ENCODE peak calls at places on chromosomes 3 and 15, in eight cellular contexts. J, X, V, D, I, Y, C and K are unnamed samples.

GRCh38 chr15:77029166-77030041 is 34.5 kb downstream of the PSTPIP1 start:
- DNase-seq in D (no peak), Y (peak), C (no peak), I (no peak), X (no peak), V (no peak), J (peak), K (no peak)

GRCh38 chr3:103047640-103048370 is 613.0 kb downstream of the ZPLD1 start:
- DNase-seq in J (no peak), D (no peak), C (no peak), X (no peak), V (no peak), Y (no peak), I (no peak), K (no peak)

GRCh38 chr3:49022751-49023171 is 840 bp downstream of the NDUFAF3 start:
- DNase-seq in J (no peak), I (no peak), V (no peak), C (no peak), D (no peak), X (no peak), Y (no peak), K (no peak)

GRCh38 chr3:174441588-174442316 is 417.4 kb upstream of the NAALADL2 start:
- DNase-seq in C (no peak), X (no peak), J (no peak), V (no peak), D (no peak), Y (no peak), I (no peak), K (no peak)

GRCh38 chr15:83194527-83194926 is 13.1 kb downstream of the HDGFL3 start:
- DNase-seq in J (no peak), X (no peak), I (no peak), Y (no peak), V (no peak), C (no peak), D (no peak), K (no peak)

GRCh38 chr3:185270262-185270955 is 16.6 kb upstream of the EHHADH start:
- DNase-seq in D (peak), X (peak), Y (no peak), C (peak), V (peak), I (no peak), J (no peak), K (peak)

GRCh38 chr3:13532085-13532484 is 16.8 kb upstream of the FBLN2 start:
- DNase-seq in J (no peak), Y (no peak), C (no peak), X (no peak), D (no peak), V (no peak), I (peak), K (no peak)

GRCh38 chr15:69074011-69074842 is 59.7 kb downstream of the NOX5 start:
- DNase-seq in Y (peak), I (peak), X (peak), C (peak), D (peak), J (no peak), V (peak), K (peak)

GRCh38 chr3:195071916-195072820 is 198.8 kb downstream of the XXYLT1 start:
- DNase-seq in V (no peak), I (no peak), J (no peak), Y (peak), D (no peak), C (no peak), X (no peak), K (no peak)

GRCh38 chr15:93862791-93863190 is 368.6 kb upstream of the MCTP2 start:
- DNase-seq in D (no peak), J (no peak), I (peak), Y (peak), C (no peak), X (no peak), V (no peak), K (peak)

GRCh38 chr3:151644005-151644685 is 89.6 kb upstream of the AADACL2 start:
- DNase-seq in V (no peak), D (no peak), I (no peak), X (no peak), J (no peak), Y (no peak), C (no peak), K (no peak)

GRCh38 chr15:56445746-56446145 is 19.2 kb downstream of the MNS1 start:
- DNase-seq in X (no peak), I (no peak), Y (no peak), J (no peak), V (no peak), D (no peak), C (no peak), K (no peak)

GRCh38 chr3:37904614-37905047 is 43.0 kb downstream of the CTDSPL start:
- DNase-seq in X (peak), D (no peak), Y (no peak), J (no peak), C (no peak), I (no peak), V (no peak), K (no peak)

GRCh38 chr3:30768703-30769550 is 125.5 kb downstream of the GADL1 start:
- DNase-seq in I (peak), X (peak), D (peak), J (peak), V (peak), Y (peak), C (peak), K (peak)

GRCh38 chr3:11335056-11335608 is 62.9 kb downstream of the ATG7 start:
- DNase-seq in I (peak), Y (no peak), X (peak), D (peak), C (peak), J (peak), V (peak), K (peak)
- TF ChIP-seq CTCF in I (peak), Y (peak), X (peak), D (peak), C (peak), J (peak), V (no peak), K (peak)

DNA sequence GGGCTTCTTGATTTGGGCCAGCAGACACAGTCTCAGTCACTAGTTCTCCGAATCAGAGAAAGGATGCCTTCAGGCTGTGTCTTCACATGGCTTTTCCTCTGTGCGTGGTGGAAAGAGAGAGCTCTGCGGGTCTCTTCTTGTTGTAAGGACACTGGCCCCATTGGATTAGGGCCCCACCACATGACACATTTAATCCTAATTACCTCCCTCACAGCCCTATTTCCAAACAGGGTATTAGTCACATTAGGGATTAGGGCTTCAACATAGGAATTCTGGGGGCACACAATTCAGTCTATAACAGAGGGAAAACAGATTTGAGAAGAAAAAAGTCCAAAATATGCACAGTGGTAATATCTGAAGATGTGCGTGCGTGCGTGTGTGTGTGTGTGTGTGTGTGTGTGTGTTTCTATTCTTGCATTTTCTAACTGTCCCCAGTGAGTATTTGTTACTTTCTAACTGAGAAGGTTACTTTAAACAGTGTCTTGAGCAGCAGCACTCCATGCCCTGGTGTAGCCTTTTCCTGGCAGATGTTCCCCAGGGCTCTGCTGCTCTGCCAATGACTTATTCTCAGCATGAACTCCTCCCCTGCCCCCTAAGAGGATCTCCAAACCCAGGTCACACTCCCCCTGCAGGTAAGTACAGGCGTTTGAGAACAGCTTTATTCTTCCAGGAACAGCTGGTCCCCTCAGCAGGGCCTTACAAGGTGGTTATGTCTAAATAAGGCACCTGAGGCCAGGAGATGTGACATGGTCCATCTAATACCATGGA is 72.9 kb downstream of the RPL39L start:
- DNase-seq in V (peak), D (peak), J (peak), C (no peak), Y (no peak), I (no peak), X (peak), K (no peak)
- TF ChIP-seq CTCF in V (no peak), D (peak), J (peak), C (peak), Y (peak), I (no peak), X (no peak), K (no peak)

GRCh38 chr3:183188895-183189462 is 26.4 kb upstream of the LAMP3 start:
- DNase-seq in V (peak), Y (peak), J (peak), I (no peak), C (peak), D (peak), X (no peak), K (peak)
- TF ChIP-seq CTCF in V (peak), Y (peak), J (no peak), I (peak), C (peak), D (peak), X (peak), K (peak)

GRCh38 chr3:132536442-132537153 is 60.5 kb upstream of the ACKR4 start:
- DNase-seq in C (no peak), V (no peak), Y (no peak), X (peak), J (no peak), I (no peak), D (no peak), K (no peak)
- TF ChIP-seq CTCF in C (no peak), V (no peak), Y (no peak), X (peak), J (no peak), I (no peak), D (no peak), K (no peak)

GRCh38 chr15:99729920-99730319 is 3.3 kb downstream of the LYSMD4 start:
- DNase-seq in J (no peak), D (peak), I (peak), C (no peak), Y (peak), X (peak), V (peak), K (peak)
- TF ChIP-seq CTCF in J (no peak), D (peak), I (peak), C (peak), Y (peak), X (peak), V (peak), K (no peak)

DNA sequence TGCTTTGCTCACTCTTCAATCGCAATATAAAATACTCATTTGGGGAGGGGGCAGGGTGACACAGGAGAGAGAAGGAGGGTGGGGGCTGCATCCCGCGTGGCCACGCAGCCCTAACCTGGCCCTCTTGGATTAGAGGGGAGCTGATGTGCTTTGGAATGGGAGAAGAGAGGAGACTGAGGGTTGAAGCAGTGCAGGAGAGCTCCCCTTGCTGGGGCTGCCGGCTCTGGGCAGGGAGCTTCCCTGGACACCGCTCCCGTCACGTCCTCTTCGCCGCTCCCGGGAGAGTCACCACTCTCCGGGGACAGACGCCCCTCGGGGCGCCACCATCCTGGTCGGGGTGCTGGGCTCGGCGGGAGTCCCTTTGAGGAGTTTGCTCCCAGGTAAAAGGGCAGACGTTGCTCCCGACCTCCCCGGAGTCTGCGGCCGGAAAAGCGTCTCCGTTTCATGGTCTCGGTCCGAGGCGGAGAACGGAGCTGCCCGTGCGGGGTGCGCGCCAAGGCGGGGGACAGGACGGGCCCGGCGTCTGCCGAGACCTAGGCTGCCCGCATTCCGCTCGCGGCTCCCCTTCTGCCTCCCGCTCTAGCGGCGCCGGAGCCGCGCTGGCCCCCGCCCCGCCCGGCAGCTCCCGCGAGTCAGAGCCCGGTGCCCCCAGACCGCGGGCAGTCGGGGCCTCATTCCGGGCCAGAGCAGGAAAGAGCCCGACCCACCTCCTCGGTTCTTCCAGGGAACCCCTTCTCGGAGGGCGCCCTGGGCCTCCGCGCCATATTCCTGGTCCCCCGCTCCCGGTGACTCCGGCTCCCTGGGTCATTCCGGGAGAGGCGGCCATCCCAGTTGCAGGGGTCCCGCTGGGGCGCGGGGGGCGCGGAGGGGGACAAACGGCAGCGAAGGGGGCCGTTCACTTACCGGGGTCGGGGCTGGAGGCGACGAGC is 603 bp downstream of the SLC7A14 start:
- DNase-seq in J (no peak), I (no peak), C (peak), X (peak), V (no peak), D (no peak), Y (no peak), K (no peak)
- TF ChIP-seq CTCF in J (no peak), I (no peak), C (no peak), X (no peak), V (no peak), D (no peak), Y (no peak), K (no peak)

GRCh38 chr3:46719735-46720271 is 2.1 kb upstream of the PRSS50 start:
- DNase-seq in Y (no peak), I (no peak), D (no peak), C (no peak), J (no peak), X (no peak), V (no peak), K (no peak)

GRCh38 chr3:46715507-46716175 is 2.0 kb downstream of the PRSS50 start:
- DNase-seq in V (no peak), J (no peak), Y (no peak), X (no peak), D (no peak), I (no peak), C (no peak), K (no peak)

GRCh38 chr3:46716461-46717441 is 918 bp downstream of the PRSS50 start:
- DNase-seq in X (no peak), C (no peak), I (no peak), D (no peak), V (no peak), J (no peak), Y (no peak), K (no peak)

GRCh38 chr3:46719044-46719565 is 1.4 kb upstream of the PRSS50 start:
- DNase-seq in Y (no peak), D (no peak), V (no peak), X (no peak), J (no peak), C (no peak), I (no peak), K (no peak)

DNA sequence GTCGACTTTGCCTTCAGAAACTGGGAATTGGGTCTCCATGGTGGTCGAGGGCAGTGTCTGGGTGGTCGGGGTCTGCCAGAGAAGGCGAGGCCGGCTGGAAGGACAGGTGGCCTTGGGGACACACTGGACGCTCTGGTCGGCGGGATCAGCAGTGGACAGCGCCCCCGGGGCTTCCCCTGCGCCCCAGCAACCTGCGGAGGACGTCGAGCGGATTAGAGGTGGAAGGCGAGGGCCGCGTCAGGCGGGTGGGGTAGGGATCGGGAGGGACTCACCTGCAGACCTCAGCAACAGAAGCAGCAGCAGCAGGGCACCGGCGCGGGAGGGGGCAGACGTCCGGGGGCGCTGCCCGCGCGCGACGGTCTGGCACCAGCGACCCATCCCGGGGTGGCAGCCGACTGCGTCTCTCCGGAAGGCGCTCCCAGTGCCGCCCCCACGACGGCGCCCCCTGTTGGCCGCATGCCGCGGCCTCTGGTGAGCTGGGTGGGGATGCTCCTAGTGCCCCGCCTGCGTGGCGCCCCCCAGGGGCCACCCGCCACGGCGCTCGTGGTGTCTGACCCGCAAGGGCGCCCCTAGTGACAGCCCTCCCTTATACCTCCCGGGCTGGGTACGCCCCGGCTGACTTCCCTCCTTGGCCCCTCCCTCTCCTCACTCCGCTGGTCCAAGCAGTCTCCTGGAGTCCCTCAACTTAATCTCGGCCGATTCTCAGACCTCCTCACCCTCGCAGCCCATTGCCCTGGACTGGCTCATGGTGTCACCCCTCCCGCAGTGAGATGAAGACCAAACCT is at the start of gene PRSS50:
- DNase-seq in V (no peak), J (no peak), C (no peak), I (no peak), X (no peak), Y (no peak), D (no peak), K (no peak)
- TF ChIP-seq CTCF in V (peak), J (no peak), C (peak), I (no peak), X (peak), Y (peak), D (peak), K (peak)